ENCODE peak calls at places on chromosomes 7 and 10, in seven cellular contexts. W is GM19239; G is mammary epithelial cell; C is substantia nigra; T is tibial artery; J is GM03348; M is activated naive CD4-positive, alpha-beta T cell. L is an unnamed sample.

GRCh38 chr10:122282253-122282671 is 11.2 kb downstream of the BTBD16 start:
- DNase-seq in W (no peak), G (no peak), C (no peak), T (no peak), J (peak; percentile 54), M (no peak), L (no peak)

GRCh38 chr7:100544949-100545635 is 6.1 kb downstream of the AGFG2 start:
- DNase-seq in W (no peak), G (peak; percentile 26), C (no peak), T (no peak), J (no peak), M (no peak), L (no peak)

GRCh38 chr10:82277591-82277990 is 402.6 kb downstream of the NRG3 start:
- DNase-seq in W (no peak), G (peak; percentile 6), C (no peak), T (no peak), J (no peak), M (no peak), L (no peak)

GRCh38 chr10:87873656-87874055 is 10.2 kb downstream of the PTEN start:
- DNase-seq in W (no peak), G (peak; percentile 5), C (no peak), T (no peak), J (no peak), M (no peak), L (no peak)

GRCh38 chr10:75283150-75284096 is 47.7 kb upstream of the COMTD1 start:
- DNase-seq in W (no peak), G (peak; percentile 14), C (no peak), T (no peak), J (peak; percentile 71), M (no peak), L (no peak)

GRCh38 chr7:768881-769504 is 41.9 kb upstream of the PRKAR1B start:
- DNase-seq in W (no peak), G (no peak), C (peak; percentile 66), T (peak; percentile 60), J (no peak), M (no peak), L (peak; percentile 68)

GRCh38 chr10:77583527-77583926 is 54.1 kb downstream of the KCNMA1 start:
- DNase-seq in W (no peak), G (peak; percentile 72), C (no peak), T (no peak), J (no peak), M (no peak), L (no peak)

GRCh38 chr10:115141254-115141653 is 48.1 kb downstream of the ATRNL1 start:
- DNase-seq in W (no peak), G (no peak), C (no peak), T (no peak), J (peak; percentile 24), M (no peak), L (no peak)

GRCh38 chr7:5354460-5355279 is 69.0 kb downstream of the TNRC18 start:
- DNase-seq in W (no peak), G (peak; percentile 79), C (peak; percentile 39), T (peak; percentile 40), J (peak; percentile 82), M (no peak), L (peak; percentile 12)

GRCh38 chr10:28120795-28121194 is 121.9 kb upstream of the ODAD2 start:
- DNase-seq in W (no peak), G (no peak), C (no peak), T (no peak), J (no peak), M (no peak), L (no peak)

GRCh38 chr10:29635711-29636144 is 957 bp upstream of the SVIL start:
- DNase-seq in W (peak; percentile 14), G (peak; percentile 36), C (no peak), T (no peak), J (no peak), M (no peak), L (no peak)